ENCODE peak calls at places on chromosomes 6 and 20, in five cellular contexts. T is HL-60; F is CD8-positive, alpha-beta memory T cell; Y is PC-9; V is SK-N-SH. A is an unnamed sample.

GRCh38 chr6:31741815-31742214 is 2.0 kb downstream of the MSH5 start:
- DNase-seq in Y (no peak), T (no peak), F (no peak), V (no peak), A (no peak)

GRCh38 chr6:16432075-16433032 is 194.0 kb downstream of the GMPR start:
- DNase-seq in Y (no peak), T (no peak), F (no peak), V (no peak), A (no peak)

GRCh38 chr6:89139509-89140346 is 6.1 kb upstream of the PM20D2 start:
- DNase-seq in Y (peak), F (no peak), V (no peak), T (no peak), A (no peak)

GRCh38 chr20:51756653-51757052 is 11.5 kb downstream of the ATP9A start:
- DNase-seq in F (no peak), Y (no peak), T (no peak), V (no peak), A (no peak)

GRCh38 chr6:166502453-166502852 is 84.0 kb downstream of the RAMACL start:
- DNase-seq in F (no peak), Y (no peak), V (peak), T (no peak), A (no peak)

GRCh38 chr6:36688534-36689075 is 9.0 kb upstream of the RAB44 start:
- DNase-seq in F (no peak), V (no peak), Y (no peak), T (no peak), A (peak)

GRCh38 chr20:58555078-58555765 is 40.0 kb upstream of the APCDD1L start:
- DNase-seq in T (no peak), V (no peak), F (no peak), Y (peak), A (peak)

GRCh38 chr6:104182811-104183210 is 676.9 kb downstream of the HACE1 start:
- DNase-seq in T (no peak), V (no peak), Y (no peak), F (no peak), A (no peak)

GRCh38 chr6:125835221-125835744 is 44.5 kb downstream of the NCOA7 start:
- DNase-seq in F (no peak), Y (no peak), T (peak), V (no peak), A (no peak)

GRCh38 chr6:157265630-157266029 is 57.7 kb downstream of the TMEM242 start:
- DNase-seq in T (no peak), F (no peak), Y (no peak), V (no peak), A (no peak)

GRCh38 chr6:27591660-27592059 is 118.8 kb upstream of the ZNF184 start:
- DNase-seq in Y (peak), T (peak), F (no peak), V (no peak), A (peak)
- H3K4me3 ChIP-seq in Y (peak), T (peak), F (no peak), V (peak), A (peak)

GRCh38 chr6:6748001-6748400 is 159.5 kb downstream of the LY86 start:
- DNase-seq in F (no peak), T (no peak), Y (no peak), V (no peak), A (no peak)

GRCh38 chr6:6749791-6750434 is 161.4 kb downstream of the LY86 start:
- DNase-seq in V (no peak), T (peak), F (no peak), Y (peak), A (peak)

GRCh38 chr6:6746334-6746969 is 157.9 kb downstream of the LY86 start:
- DNase-seq in V (no peak), T (no peak), F (no peak), Y (no peak), A (no peak)

GRCh38 chr6:6746970-6747338 is 158.4 kb downstream of the LY86 start:
- DNase-seq in T (no peak), V (no peak), Y (no peak), F (no peak), A (no peak)

DNA sequence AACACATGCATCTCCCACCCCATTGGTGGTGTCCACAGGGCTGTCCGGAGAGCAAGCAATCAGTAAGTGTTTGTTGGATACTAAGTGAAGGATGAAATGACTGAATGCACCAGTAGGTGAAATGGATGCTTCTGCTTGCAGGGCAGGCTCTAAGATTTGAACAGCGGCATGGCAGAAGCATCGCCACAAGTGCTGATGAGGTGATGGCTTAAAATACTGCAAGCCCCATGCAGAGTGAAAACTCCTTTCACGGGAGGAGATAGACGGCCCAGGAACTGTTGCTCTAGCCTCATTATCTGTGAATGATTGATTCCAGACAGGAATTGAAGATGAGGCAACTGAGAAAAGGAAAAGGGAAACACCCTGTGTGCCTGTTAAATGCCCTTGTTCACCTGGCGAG is 158.9 kb downstream of the LY86 start:
- DNase-seq in Y (no peak), F (no peak), V (no peak), T (no peak), A (no peak)
- H3K27ac ChIP-seq in Y (no peak), F (no peak), V (no peak), T (no peak), A (no peak)

DNA sequence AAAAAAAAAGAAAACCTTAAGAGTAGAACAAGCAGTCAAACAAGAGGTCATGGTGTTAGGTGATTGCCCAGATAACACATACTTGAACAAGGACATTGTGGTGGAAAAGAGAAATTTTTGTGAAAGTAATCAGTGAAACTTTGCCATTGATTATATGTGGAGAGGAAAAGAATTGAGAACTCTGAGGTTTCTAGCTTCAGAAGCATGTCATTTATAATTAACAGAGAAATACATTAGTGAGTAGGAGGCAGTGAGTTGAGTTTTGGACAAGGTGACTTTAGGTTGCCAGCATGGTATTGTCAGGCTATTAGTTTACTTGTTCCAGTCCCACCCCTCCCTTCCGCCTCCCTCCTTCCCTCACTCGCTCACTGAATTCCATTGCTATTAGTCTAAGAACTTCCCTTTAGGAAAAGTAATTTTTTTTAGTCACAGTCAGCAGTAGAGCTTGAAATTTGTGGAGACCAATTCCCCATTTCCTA is 17.2 kb downstream of the TAB2 start:
- DNase-seq in F (no peak), V (no peak), Y (peak), T (no peak), A (no peak)
- H3K4me3 ChIP-seq in F (no peak), V (no peak), Y (no peak), T (no peak), A (no peak)

DNA sequence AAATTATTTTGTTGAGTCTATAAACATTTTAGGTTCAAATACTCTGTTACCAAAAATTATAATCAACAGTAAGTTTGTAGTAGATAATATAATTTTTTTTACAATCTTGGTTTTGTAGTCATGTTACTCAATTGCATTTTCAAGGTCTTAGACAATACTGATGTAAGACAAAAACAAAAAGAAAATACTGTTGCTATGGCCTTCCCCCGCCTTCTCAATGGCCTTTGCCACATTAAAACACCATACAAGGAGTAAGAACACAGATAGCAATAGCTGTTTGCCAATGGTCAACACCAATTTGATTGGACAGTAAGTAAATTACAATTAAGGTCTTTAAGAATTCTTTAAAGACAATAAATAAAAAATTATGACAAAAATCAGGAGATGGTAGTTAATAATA is 450.2 kb downstream of the CDC5L start:
- DNase-seq in T (no peak), V (no peak), F (no peak), Y (no peak), A (no peak)
- H3K27ac ChIP-seq in T (no peak), V (no peak), F (no peak), Y (no peak), A (no peak)

GRCh38 chr6:136288566-136289326 is 900 bp downstream of the BCLAF1 start:
- DNase-seq in T (peak), F (peak), V (peak), Y (peak), A (peak)
- H3K4me3 ChIP-seq in T (peak), F (peak), V (peak), Y (peak), A (peak)

A was measured in endodermal cell.